ENCODE peak calls at places on chromosomes 2 and 18, in seven cellular contexts. S is NCI-H1092; X is stomach; K is MCF 10A; I is AG09309; Z is activated naive CD8-positive, alpha-beta T cell treated with anti-CD3 and anti-CD28 coated beads, Interleukin-2, amount 10 ng/mL, durations not matched to agents 7 days and 5 days; J is activated T-cell treated with anti-CD3 and anti-CD28 coated beads for 4 hours. N is an unnamed sample.

GRCh38 chr18:56696966-56697365 is 45.8 kb downstream of the WDR7 start:
- DNase-seq in S (no peak), X (no peak), K (no peak), I (no peak), Z (no peak), J (no peak), N (no peak)

GRCh38 chr18:34867520-34867919 is 157.4 kb downstream of the DTNA start:
- DNase-seq in S (peak), X (no peak), K (no peak), I (no peak), Z (peak), J (no peak), N (no peak)

GRCh38 chr2:236607471-236608307 is 38.1 kb downstream of the ACKR3 start:
- DNase-seq in S (no peak), X (no peak), K (no peak), I (peak), Z (no peak), J (no peak), N (no peak)

GRCh38 chr2:122543815-122544214 is 788.4 kb downstream of the TSN start:
- DNase-seq in S (no peak), X (no peak), K (peak), I (no peak), Z (no peak), J (no peak), N (no peak)

GRCh38 chr2:53633441-53633840 is 134.2 kb upstream of the CHAC2 start:
- DNase-seq in S (no peak), X (no peak), K (peak), I (no peak), Z (no peak), J (no peak), N (no peak)

GRCh38 chr2:36389081-36389480 is 33.5 kb downstream of the CRIM1 start:
- DNase-seq in S (no peak), X (no peak), K (no peak), I (no peak), Z (no peak), J (no peak), N (no peak)

GRCh38 chr2:168740360-168740759 is 62.1 kb upstream of the NOSTRIN start:
- DNase-seq in S (no peak), X (no peak), K (no peak), I (no peak), Z (no peak), J (no peak), N (no peak)

GRCh38 chr2:218811382-218811781 is 20.2 kb downstream of the PRKAG3 start:
- DNase-seq in S (no peak), X (no peak), K (no peak), I (no peak), Z (no peak), J (no peak), N (no peak)

GRCh38 chr2:71498261-71498701 is 44.9 kb downstream of the DYSF start:
- DNase-seq in S (no peak), X (no peak), K (peak), I (peak), Z (no peak), J (no peak), N (no peak)

GRCh38 chr2:167048829-167049228 is 160.5 kb downstream of the XIRP2 start:
- DNase-seq in S (no peak), X (no peak), K (peak), I (no peak), Z (no peak), J (no peak), N (no peak)

GRCh38 chr2:112916145-112916571 is 5.2 kb downstream of the IL37 start:
- DNase-seq in S (no peak), X (no peak), K (no peak), I (no peak), Z (no peak), J (no peak), N (no peak)

GRCh38 chr2:222899413-222900181 is 38.8 kb downstream of the ACSL3 start:
- DNase-seq in S (no peak), X (no peak), K (peak), I (no peak), Z (no peak), J (no peak), N (no peak)

N was measured in T-helper 1 cell.